ENCODE peak calls at places on chromosome 12, in five cellular contexts. One of them, this sample, is unnamed.

GRCh38 chr12:45409966-45410365 is 194.1 kb downstream of the ANO6 start:
- DNase-seq in CD4-positive, alpha-beta T cell: no peak
- DNase-seq in dorsolateral prefrontal cortex: no peak
- DNase-seq in progenitor cell of endocrine pancreas: no peak
- DNase-seq in pancreas: no peak
- DNase-seq in this sample: no peak

GRCh38 chr12:121248611-121249010 is 38.7 kb downstream of the P2RX4 start:
- DNase-seq in CD4-positive, alpha-beta T cell: no peak
- DNase-seq in dorsolateral prefrontal cortex: no peak
- DNase-seq in progenitor cell of endocrine pancreas: no peak
- DNase-seq in pancreas: no peak
- DNase-seq in this sample: no peak

GRCh38 chr12:68268971-68269370 is 15.6 kb upstream of the IL22 start:
- DNase-seq in CD4-positive, alpha-beta T cell: no peak
- DNase-seq in dorsolateral prefrontal cortex: no peak
- DNase-seq in progenitor cell of endocrine pancreas: no peak
- DNase-seq in pancreas: no peak
- DNase-seq in this sample: no peak

GRCh38 chr12:96445743-96446655 is 43.4 kb upstream of the CFAP54 start:
- DNase-seq in CD4-positive, alpha-beta T cell: peak; percentile 61
- DNase-seq in dorsolateral prefrontal cortex: no peak
- DNase-seq in progenitor cell of endocrine pancreas: no peak
- DNase-seq in pancreas: no peak
- DNase-seq in this sample: no peak

GRCh38 chr12:116672842-116673516 is 64.9 kb downstream of the SPRING1 start:
- DNase-seq in CD4-positive, alpha-beta T cell: no peak
- DNase-seq in dorsolateral prefrontal cortex: no peak
- DNase-seq in progenitor cell of endocrine pancreas: no peak
- DNase-seq in pancreas: no peak
- DNase-seq in this sample: no peak

GRCh38 chr12:47078733-47079364 is 572 bp upstream of the PCED1B start:
- DNase-seq in CD4-positive, alpha-beta T cell: peak; percentile 33
- DNase-seq in dorsolateral prefrontal cortex: no peak
- DNase-seq in progenitor cell of endocrine pancreas: no peak
- DNase-seq in pancreas: peak; percentile 20
- DNase-seq in this sample: no peak

GRCh38 chr12:94690199-94690695 is 39.9 kb upstream of the TMCC3 start:
- DNase-seq in CD4-positive, alpha-beta T cell: no peak
- DNase-seq in dorsolateral prefrontal cortex: no peak
- DNase-seq in progenitor cell of endocrine pancreas: no peak
- DNase-seq in pancreas: peak; percentile 13
- DNase-seq in this sample: no peak

GRCh38 chr12:53074290-53074998 is 4.7 kb downstream of the SPRYD3 start:
- DNase-seq in CD4-positive, alpha-beta T cell: no peak
- DNase-seq in dorsolateral prefrontal cortex: no peak
- DNase-seq in progenitor cell of endocrine pancreas: no peak
- DNase-seq in pancreas: no peak
- DNase-seq in this sample: no peak

GRCh38 chr12:108793756-108794441 is 62.6 kb upstream of the CORO1C start:
- DNase-seq in CD4-positive, alpha-beta T cell: no peak
- DNase-seq in dorsolateral prefrontal cortex: no peak
- DNase-seq in progenitor cell of endocrine pancreas: no peak
- DNase-seq in pancreas: peak; percentile 18
- DNase-seq in this sample: no peak

GRCh38 chr12:7136676-7137075 is 6.5 kb downstream of the CLSTN3 start:
- DNase-seq in CD4-positive, alpha-beta T cell: no peak
- DNase-seq in dorsolateral prefrontal cortex: no peak
- DNase-seq in progenitor cell of endocrine pancreas: no peak
- DNase-seq in pancreas: no peak
- DNase-seq in this sample: no peak
- TF ChIP-seq CTCF in CD4-positive, alpha-beta T cell: no peak
- TF ChIP-seq CTCF in dorsolateral prefrontal cortex: no peak
- TF ChIP-seq CTCF in progenitor cell of endocrine pancreas: no peak
- TF ChIP-seq CTCF in pancreas: no peak
- TF ChIP-seq CTCF in this sample: no peak

DNA sequence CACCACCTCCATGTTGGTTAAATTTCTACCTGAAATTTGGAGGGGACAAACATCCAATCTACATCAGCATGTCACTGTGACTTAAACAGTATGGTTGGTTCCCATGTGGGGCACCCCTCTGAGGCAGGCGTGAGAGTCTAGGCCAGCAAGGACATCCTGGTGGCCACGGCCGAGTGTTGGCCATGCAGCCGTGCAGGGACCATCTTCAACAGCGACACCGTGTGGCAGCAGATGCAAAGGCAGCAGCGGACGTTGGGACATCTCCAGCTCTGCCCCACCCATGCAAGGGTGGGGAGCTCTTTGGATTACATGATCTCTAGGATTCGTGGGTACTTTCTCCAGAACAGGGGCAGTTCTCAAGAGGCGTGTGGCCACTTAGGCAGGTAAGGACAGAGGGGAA is 49.8 kb downstream of the NOC4L start:
- DNase-seq in CD4-positive, alpha-beta T cell: no peak
- DNase-seq in dorsolateral prefrontal cortex: no peak
- DNase-seq in progenitor cell of endocrine pancreas: no peak
- DNase-seq in pancreas: no peak
- DNase-seq in this sample: no peak
- TF ChIP-seq CTCF in CD4-positive, alpha-beta T cell: no peak
- TF ChIP-seq CTCF in dorsolateral prefrontal cortex: no peak
- TF ChIP-seq CTCF in progenitor cell of endocrine pancreas: peak; percentile 17
- TF ChIP-seq CTCF in pancreas: no peak
- TF ChIP-seq CTCF in this sample: no peak

GRCh38 chr12:14443531-14443930 is 78.0 kb downstream of the ATF7IP start:
- DNase-seq in CD4-positive, alpha-beta T cell: no peak
- DNase-seq in dorsolateral prefrontal cortex: no peak
- DNase-seq in progenitor cell of endocrine pancreas: no peak
- DNase-seq in pancreas: no peak
- DNase-seq in this sample: no peak

DNA sequence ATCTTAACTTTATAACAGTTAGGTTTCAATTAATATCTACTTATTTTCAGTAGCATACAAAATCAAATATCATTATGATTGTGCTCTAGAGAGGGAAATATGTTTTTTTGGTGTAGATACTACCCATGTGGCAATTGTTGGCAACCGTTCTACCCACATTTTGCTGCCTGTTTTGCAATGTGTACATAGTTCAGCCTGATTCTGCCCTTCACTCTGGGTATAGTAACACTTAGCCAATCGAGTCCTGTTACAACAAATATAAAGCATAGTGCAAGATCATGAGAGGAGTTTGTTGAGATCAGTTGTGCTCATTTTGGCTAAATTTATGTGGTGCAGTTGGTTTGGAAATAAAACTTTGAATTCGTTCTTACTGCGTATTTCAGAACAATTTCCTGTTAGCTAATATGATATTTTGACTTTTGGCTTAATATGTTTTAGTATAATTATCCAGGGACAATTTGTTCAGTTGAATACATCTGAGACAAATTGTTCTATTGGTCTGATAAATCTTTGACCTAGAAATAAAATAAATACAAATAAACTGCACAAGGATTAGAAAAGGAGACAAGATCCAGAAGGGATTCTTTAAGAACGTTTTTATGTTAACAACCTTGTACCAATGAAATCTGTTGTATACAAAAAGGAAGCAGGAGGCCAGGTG is 76.9 kb downstream of the ATF7IP start:
- DNase-seq in CD4-positive, alpha-beta T cell: no peak
- DNase-seq in dorsolateral prefrontal cortex: no peak
- DNase-seq in progenitor cell of endocrine pancreas: no peak
- DNase-seq in pancreas: no peak
- DNase-seq in this sample: no peak
- TF ChIP-seq CTCF in CD4-positive, alpha-beta T cell: no peak
- TF ChIP-seq CTCF in dorsolateral prefrontal cortex: no peak
- TF ChIP-seq CTCF in progenitor cell of endocrine pancreas: peak; percentile 1
- TF ChIP-seq CTCF in pancreas: no peak
- TF ChIP-seq CTCF in this sample: no peak

GRCh38 chr12:74370608-74371216 is 166.9 kb upstream of the ATXN7L3B start:
- DNase-seq in CD4-positive, alpha-beta T cell: no peak
- DNase-seq in dorsolateral prefrontal cortex: no peak
- DNase-seq in progenitor cell of endocrine pancreas: no peak
- DNase-seq in pancreas: no peak
- DNase-seq in this sample: no peak

DNA sequence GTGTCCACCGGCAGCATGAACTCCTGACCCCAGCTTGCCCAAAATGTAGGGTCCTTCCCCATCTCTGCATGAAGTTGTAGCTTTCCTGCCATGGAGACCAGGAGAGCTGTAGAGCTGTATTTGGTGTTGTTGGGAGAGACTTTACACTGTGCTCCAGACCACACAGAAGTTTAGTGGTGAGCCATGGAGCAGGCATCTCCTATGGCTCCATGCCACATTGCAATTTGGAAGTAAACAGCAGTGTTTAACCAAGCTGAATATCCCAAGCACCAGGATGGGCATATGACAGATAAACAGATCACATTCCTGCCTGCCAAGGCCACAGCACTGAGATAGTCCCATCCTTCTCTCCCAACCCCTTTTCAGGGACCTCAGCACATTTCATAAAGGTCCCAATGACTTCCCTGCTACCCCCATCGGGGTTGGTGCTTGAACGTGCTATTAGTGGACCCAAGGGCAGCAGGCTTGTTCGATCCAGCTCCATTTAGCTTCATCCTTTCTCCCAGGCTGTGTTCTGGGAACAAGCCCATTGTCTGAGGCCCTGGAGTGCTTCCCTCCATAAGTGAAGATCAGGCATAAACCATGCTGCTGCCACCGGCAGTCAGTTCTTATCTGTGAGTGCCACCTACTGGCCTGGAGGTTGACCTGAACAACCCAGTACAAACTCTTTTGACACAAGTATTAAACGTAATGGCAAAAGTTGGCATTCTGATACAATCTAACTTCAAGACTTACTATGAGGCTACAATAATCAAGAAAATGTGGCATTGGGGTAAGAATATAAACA is 172.3 kb upstream of the ATXN7L3B start:
- DNase-seq in CD4-positive, alpha-beta T cell: no peak
- DNase-seq in dorsolateral prefrontal cortex: no peak
- DNase-seq in progenitor cell of endocrine pancreas: no peak
- DNase-seq in pancreas: no peak
- DNase-seq in this sample: no peak
- TF ChIP-seq CTCF in CD4-positive, alpha-beta T cell: no peak
- TF ChIP-seq CTCF in dorsolateral prefrontal cortex: peak; percentile 26
- TF ChIP-seq CTCF in progenitor cell of endocrine pancreas: peak; percentile 50
- TF ChIP-seq CTCF in pancreas: peak; percentile 13
- TF ChIP-seq CTCF in this sample: peak; percentile 36

GRCh38 chr12:27245039-27245438 is 953 bp downstream of the STK38L start:
- DNase-seq in CD4-positive, alpha-beta T cell: no peak
- DNase-seq in dorsolateral prefrontal cortex: no peak
- DNase-seq in progenitor cell of endocrine pancreas: no peak
- DNase-seq in pancreas: no peak
- DNase-seq in this sample: no peak
- TF ChIP-seq CTCF in CD4-positive, alpha-beta T cell: no peak
- TF ChIP-seq CTCF in dorsolateral prefrontal cortex: no peak
- TF ChIP-seq CTCF in progenitor cell of endocrine pancreas: no peak
- TF ChIP-seq CTCF in pancreas: no peak
- TF ChIP-seq CTCF in this sample: no peak

DNA sequence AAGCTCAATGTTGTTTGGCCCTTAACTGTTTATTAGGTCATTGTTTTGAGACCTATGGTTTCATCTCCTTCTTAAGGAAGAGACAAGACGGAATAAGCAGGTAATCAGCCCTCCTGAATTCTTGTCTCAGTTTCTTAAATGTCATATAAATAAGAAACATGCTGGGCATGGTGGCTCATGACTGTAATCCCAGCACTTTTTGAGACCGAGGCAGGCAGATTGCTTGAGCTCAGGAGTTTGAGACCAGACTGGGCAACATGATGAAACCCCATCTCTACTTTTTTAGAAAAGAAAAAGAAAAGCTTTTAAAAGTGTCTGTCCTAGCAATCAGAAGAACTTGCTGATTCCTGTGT is 5.1 kb downstream of the MTRFR start:
- DNase-seq in CD4-positive, alpha-beta T cell: no peak
- DNase-seq in dorsolateral prefrontal cortex: no peak
- DNase-seq in progenitor cell of endocrine pancreas: no peak
- DNase-seq in pancreas: no peak
- DNase-seq in this sample: no peak
- TF ChIP-seq CTCF in CD4-positive, alpha-beta T cell: peak; percentile 42
- TF ChIP-seq CTCF in dorsolateral prefrontal cortex: no peak
- TF ChIP-seq CTCF in progenitor cell of endocrine pancreas: no peak
- TF ChIP-seq CTCF in pancreas: no peak
- TF ChIP-seq CTCF in this sample: no peak

DNA sequence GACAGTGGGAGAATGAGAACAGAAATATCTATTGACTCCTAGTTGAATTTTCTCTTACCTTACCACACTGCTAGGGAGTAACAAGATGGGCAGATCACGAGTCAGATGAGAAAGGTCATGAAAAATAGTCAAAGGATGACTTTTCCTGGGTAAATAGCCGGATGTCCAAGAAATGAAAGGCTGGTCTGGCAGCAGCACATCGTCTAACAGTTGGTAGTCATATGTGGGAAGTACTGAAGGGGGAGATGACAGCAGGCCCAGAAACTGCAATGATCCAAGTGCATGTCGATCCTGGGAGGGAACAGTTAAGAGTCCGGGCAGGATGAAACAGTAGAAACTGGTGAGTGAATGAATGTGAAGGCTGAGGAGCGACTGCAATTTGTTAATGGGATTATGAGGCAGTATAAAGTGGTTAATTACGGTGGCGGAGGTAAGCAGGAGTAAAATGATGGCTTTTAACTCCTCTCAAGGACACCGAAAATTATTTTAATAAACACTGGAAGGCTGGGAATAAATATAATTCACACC is 1.2 kb upstream of the ERC1 start:
- DNase-seq in CD4-positive, alpha-beta T cell: no peak
- DNase-seq in dorsolateral prefrontal cortex: no peak
- DNase-seq in progenitor cell of endocrine pancreas: no peak
- DNase-seq in pancreas: peak; percentile 8
- DNase-seq in this sample: no peak
- TF ChIP-seq CTCF in CD4-positive, alpha-beta T cell: no peak
- TF ChIP-seq CTCF in dorsolateral prefrontal cortex: no peak
- TF ChIP-seq CTCF in progenitor cell of endocrine pancreas: no peak
- TF ChIP-seq CTCF in pancreas: no peak
- TF ChIP-seq CTCF in this sample: no peak